ENCODE peak calls at places on chromosome 9, in four cellular contexts. T is WTC11, B is HepG2, L is K562. P is an unnamed sample.

GRCh38 chr9:3181049-3181953 is 337.4 kb upstream of the PUM3 start:
- DNase-seq in B (peak; percentile 64), T (peak; percentile 75), L (peak; percentile 4), P (peak; percentile 20)

GRCh38 chr9:96391021-96391765 is 7.7 kb upstream of the SLC35D2 start:
- DNase-seq in B (peak; percentile 96), T (no peak), L (no peak), P (no peak)

GRCh38 chr9:109739760-109740159 is 40.2 kb upstream of the PALM2AKAP2 start:
- DNase-seq in T (no peak), L (no peak), B (peak; percentile 26), P (no peak)

GRCh38 chr9:1462626-1463308 is 412.6 kb downstream of the DMRT2 start:
- DNase-seq in T (no peak), B (no peak), L (no peak), P (no peak)

GRCh38 chr9:80994892-80995291 is 694.5 kb downstream of the TLE1 start:
- DNase-seq in L (no peak), B (no peak), T (no peak), P (no peak)

GRCh38 chr9:104923289-104923688 is 4.7 kb downstream of the ABCA1 start:
- DNase-seq in T (no peak), L (no peak), B (no peak), P (no peak)

GRCh38 chr9:10062629-10063395 is 550.0 kb downstream of the PTPRD start:
- DNase-seq in B (no peak), T (no peak), L (no peak), P (no peak)

GRCh38 chr9:126223798-126224531 is 102.7 kb upstream of the MVB12B start:
- DNase-seq in L (no peak), B (no peak), T (no peak), P (no peak)

GRCh38 chr9:131429121-131430012 is 35.5 kb downstream of the PRRC2B start:
- DNase-seq in B (no peak), T (no peak), L (no peak), P (no peak)
- TF ChIP-seq ELF4 in B (no peak), T (no peak), L (no peak), P (no peak)

DNA sequence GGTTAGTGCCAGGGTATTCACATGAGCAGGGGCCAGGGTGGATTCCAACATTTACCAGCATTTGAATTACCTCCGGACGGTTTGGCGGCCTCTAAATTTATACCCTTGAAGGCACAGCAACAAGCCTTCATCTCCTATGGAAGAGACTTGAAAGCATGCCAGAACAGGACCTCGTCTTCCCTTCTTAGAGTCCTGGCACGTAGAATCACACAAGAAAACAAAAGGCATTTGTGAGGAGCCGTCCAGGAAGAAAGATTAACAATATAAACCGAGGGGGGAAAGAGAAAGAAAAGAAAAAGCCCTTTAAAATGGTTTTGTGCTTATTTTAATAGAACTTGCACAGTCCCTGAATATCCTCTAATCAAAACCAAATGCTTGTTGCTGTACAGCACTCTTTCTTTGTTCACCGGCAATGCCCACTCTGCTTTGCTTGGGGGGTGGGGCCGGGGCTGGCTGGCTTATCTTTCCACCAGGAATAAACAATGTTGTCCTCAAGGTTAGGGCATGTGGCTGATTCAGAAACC is 575.8 kb upstream of the ZNF462 start:
- DNase-seq in B (no peak), T (no peak), L (no peak), P (no peak)
- TF ChIP-seq ELF4 in B (no peak), T (no peak), L (no peak), P (no peak)

GRCh38 chr9:98796364-98797101 is at the start of gene ANKS6:
- DNase-seq in L (peak; percentile 95), B (peak; percentile 33), T (peak; percentile 81), P (peak; percentile 90)
- TF ChIP-seq ELF4 in L (no peak), B (no peak), T (no peak), P (no peak)

DNA sequence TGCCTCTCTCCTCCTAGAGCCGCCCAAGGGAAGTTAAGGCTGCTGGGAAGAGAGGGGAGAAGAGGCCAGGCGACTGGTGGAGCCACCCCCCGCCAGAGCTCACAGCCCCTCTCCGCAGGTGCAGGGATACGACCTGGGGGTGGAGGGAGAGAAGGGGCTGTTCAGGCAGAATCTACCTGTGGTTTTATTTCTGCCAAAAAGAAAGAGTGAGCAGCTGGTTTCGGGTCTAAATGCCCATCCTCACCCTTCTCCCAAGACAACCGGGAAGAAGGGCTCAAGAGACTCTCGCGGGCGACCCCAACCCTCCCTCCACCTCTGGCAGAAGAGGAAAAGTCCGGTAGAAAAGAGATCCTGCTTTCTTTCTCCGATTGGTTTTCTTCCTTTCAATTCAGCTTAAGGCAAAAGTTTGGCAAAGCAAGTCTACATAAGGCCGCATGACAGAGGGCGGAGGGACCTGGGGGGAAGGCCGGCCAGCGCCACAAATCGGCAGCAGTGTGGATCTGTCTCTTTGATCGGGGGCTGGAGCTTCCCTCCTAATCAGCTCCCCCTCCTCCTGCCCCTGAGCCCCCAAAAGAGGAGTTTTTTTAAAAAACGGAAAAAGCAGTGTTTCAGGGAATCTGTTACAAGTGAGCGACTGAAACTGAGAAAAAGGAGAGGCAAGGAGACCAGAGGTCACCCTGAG is 16.3 kb downstream of the FAM78A start:
- DNase-seq in T (no peak), L (peak; percentile 57), B (no peak), P (no peak)
- TF ChIP-seq ELF4 in T (no peak), L (no peak), B (no peak), P (no peak)

DNA sequence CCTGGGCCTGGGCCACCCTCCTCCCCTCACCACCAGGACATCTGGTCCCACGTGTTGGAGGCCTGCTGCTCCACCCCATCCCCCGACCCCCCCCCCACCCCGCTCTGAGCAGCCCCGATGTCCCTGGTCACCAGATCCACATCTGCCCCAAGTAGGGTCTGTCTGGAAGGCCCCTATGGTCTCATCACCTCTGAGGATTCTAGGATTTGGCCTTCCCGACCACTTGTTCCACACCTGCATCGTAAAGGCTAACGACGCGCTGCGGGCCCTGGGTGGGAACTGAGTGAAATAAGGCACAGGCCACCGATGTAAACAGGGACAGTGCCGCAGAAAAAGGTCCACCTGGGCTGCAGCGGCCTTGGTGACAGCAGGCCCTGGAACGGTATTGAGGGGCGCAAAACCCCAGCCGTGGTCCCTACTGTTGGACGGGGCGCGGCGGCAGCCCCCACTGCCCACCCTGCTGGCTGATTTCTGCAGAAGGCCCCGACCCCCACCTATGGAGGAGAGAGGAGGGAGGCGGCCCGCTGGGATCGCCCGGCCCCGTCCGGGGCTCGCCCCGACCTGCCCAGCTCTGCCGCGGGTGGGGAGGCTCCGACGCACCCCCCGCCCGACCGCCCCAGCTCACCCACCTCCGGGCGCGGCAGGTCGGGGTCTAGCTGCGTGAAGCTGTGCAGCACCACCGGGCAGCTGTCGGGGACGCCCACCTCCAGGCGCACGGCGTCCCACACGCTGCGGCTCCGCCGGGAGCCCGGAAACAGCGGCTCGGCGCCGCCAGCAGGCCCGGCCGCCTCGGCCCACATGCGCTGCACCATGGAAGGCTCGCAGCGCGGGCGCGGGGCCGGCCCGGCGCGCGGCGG is 469 bp downstream of the RALGDS start:
- DNase-seq in L (peak; percentile 72), T (no peak), B (no peak), P (no peak)
- TF ChIP-seq ELF4 in L (no peak), T (no peak), B (no peak), P (no peak)

GRCh38 chr9:36297798-36298197 is 39.5 kb upstream of the GNE start:
- DNase-seq in B (no peak), L (no peak), T (no peak), P (no peak)
- TF ChIP-seq ELF4 in B (no peak), L (no peak), T (no peak), P (no peak)

P was measured in HEK293T.